ENCODE peak calls at places on chromosomes 16 and 17, in eight cellular contexts. One of them, this sample, is unnamed.

GRCh38 chr16:87686697-87687570 is 78.9 kb downstream of the KLHDC4 start:
- DNase-seq in H9: no peak
- DNase-seq in DND-41: peak
- DNase-seq in fibroblast of the aortic adventitia: peak
- DNase-seq in heart right ventricle: no peak
- DNase-seq in Calu3: no peak
- DNase-seq in B cell: no peak
- DNase-seq in AG09309: no peak
- DNase-seq in this sample: no peak

GRCh38 chr17:81399481-81400153 is 4.4 kb downstream of the BAHCC1 start:
- DNase-seq in H9: no peak
- DNase-seq in DND-41: peak
- DNase-seq in fibroblast of the aortic adventitia: no peak
- DNase-seq in heart right ventricle: no peak
- DNase-seq in Calu3: no peak
- DNase-seq in B cell: no peak
- DNase-seq in AG09309: no peak
- DNase-seq in this sample: no peak

GRCh38 chr17:46110219-46110618 is 83.0 kb downstream of the KANSL1 start:
- DNase-seq in H9: no peak
- DNase-seq in DND-41: no peak
- DNase-seq in fibroblast of the aortic adventitia: no peak
- DNase-seq in heart right ventricle: no peak
- DNase-seq in Calu3: no peak
- DNase-seq in B cell: no peak
- DNase-seq in AG09309: no peak
- DNase-seq in this sample: no peak

GRCh38 chr17:42484304-42484703 is 25.6 kb downstream of the ATP6V0A1 start:
- DNase-seq in H9: no peak
- DNase-seq in DND-41: peak
- DNase-seq in fibroblast of the aortic adventitia: no peak
- DNase-seq in heart right ventricle: no peak
- DNase-seq in Calu3: no peak
- DNase-seq in B cell: no peak
- DNase-seq in AG09309: no peak
- DNase-seq in this sample: peak

GRCh38 chr16:86757704-86758040 is 179.3 kb downstream of the FOXL1 start:
- DNase-seq in H9: no peak
- DNase-seq in DND-41: no peak
- DNase-seq in fibroblast of the aortic adventitia: no peak
- DNase-seq in heart right ventricle: no peak
- DNase-seq in Calu3: no peak
- DNase-seq in B cell: no peak
- DNase-seq in AG09309: no peak
- DNase-seq in this sample: no peak

GRCh38 chr16:24524855-24525652 is 14.3 kb upstream of the RBBP6 start:
- DNase-seq in H9: peak
- DNase-seq in DND-41: no peak
- DNase-seq in fibroblast of the aortic adventitia: peak
- DNase-seq in heart right ventricle: no peak
- DNase-seq in Calu3: no peak
- DNase-seq in B cell: no peak
- DNase-seq in AG09309: no peak
- DNase-seq in this sample: no peak

GRCh38 chr17:46972346-46972745 is 6.7 kb downstream of the RPRML start:
- DNase-seq in H9: no peak
- DNase-seq in DND-41: no peak
- DNase-seq in fibroblast of the aortic adventitia: no peak
- DNase-seq in heart right ventricle: peak
- DNase-seq in Calu3: no peak
- DNase-seq in B cell: no peak
- DNase-seq in AG09309: no peak
- DNase-seq in this sample: no peak

GRCh38 chr16:57725976-57726375 is 9.6 kb upstream of the KATNB1 start:
- DNase-seq in H9: no peak
- DNase-seq in DND-41: no peak
- DNase-seq in fibroblast of the aortic adventitia: no peak
- DNase-seq in heart right ventricle: no peak
- DNase-seq in Calu3: no peak
- DNase-seq in B cell: no peak
- DNase-seq in AG09309: no peak
- DNase-seq in this sample: no peak

GRCh38 chr17:10668771-10669170 is 11.7 kb upstream of the MYH3 start:
- DNase-seq in H9: no peak
- DNase-seq in DND-41: no peak
- DNase-seq in fibroblast of the aortic adventitia: peak
- DNase-seq in heart right ventricle: no peak
- DNase-seq in Calu3: no peak
- DNase-seq in B cell: no peak
- DNase-seq in AG09309: peak
- DNase-seq in this sample: no peak

GRCh38 chr17:2103456-2103855 is 48.6 kb downstream of the HIC1 start:
- DNase-seq in H9: no peak
- DNase-seq in DND-41: no peak
- DNase-seq in fibroblast of the aortic adventitia: no peak
- DNase-seq in heart right ventricle: no peak
- DNase-seq in Calu3: no peak
- DNase-seq in B cell: no peak
- DNase-seq in AG09309: no peak
- DNase-seq in this sample: no peak

GRCh38 chr17:59388070-59388556 is 56.7 kb downstream of the YPEL2 start:
- DNase-seq in H9: no peak
- DNase-seq in DND-41: no peak
- DNase-seq in fibroblast of the aortic adventitia: no peak
- DNase-seq in heart right ventricle: no peak
- DNase-seq in Calu3: no peak
- DNase-seq in B cell: no peak
- DNase-seq in AG09309: no peak
- DNase-seq in this sample: no peak

GRCh38 chr16:883340-883739 is 82.8 kb upstream of the GNG13 start:
- DNase-seq in H9: no peak
- DNase-seq in DND-41: no peak
- DNase-seq in fibroblast of the aortic adventitia: no peak
- DNase-seq in heart right ventricle: no peak
- DNase-seq in Calu3: no peak
- DNase-seq in B cell: peak
- DNase-seq in AG09309: no peak
- DNase-seq in this sample: no peak

DNA sequence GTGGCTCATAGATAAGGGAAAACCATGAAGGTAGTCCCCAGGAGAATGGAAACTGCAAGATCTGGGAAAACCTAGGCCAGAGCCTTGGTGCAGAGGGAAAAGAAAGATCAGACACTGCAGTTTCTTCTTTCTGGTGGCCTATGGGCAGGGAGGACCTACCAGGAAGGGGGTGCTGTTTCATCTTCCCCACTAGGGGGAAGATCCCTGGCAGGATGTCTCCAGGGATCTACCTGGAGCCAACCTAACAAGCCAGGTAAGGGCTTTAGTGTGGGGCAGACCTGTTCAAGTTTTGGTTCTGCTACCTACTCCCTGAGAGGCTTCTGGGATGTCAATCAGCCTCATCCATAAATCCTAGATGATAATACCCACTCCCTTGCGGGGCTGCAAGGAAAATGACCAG is 21.4 kb downstream of the TOM1L2 start:
- DNase-seq in H9: peak
- DNase-seq in DND-41: no peak
- DNase-seq in fibroblast of the aortic adventitia: no peak
- DNase-seq in heart right ventricle: no peak
- DNase-seq in Calu3: no peak
- DNase-seq in B cell: no peak
- DNase-seq in AG09309: no peak
- DNase-seq in this sample: no peak
- TF ChIP-seq CTCF in H9: peak
- TF ChIP-seq CTCF in DND-41: peak
- TF ChIP-seq CTCF in fibroblast of the aortic adventitia: peak
- TF ChIP-seq CTCF in heart right ventricle: no peak
- TF ChIP-seq CTCF in Calu3: peak
- TF ChIP-seq CTCF in B cell: no peak
- TF ChIP-seq CTCF in AG09309: no peak
- TF ChIP-seq CTCF in this sample: no peak

GRCh38 chr16:67013238-67013822 is 15.6 kb upstream of the CBFB start:
- DNase-seq in H9: no peak
- DNase-seq in DND-41: no peak
- DNase-seq in fibroblast of the aortic adventitia: no peak
- DNase-seq in heart right ventricle: no peak
- DNase-seq in Calu3: no peak
- DNase-seq in B cell: no peak
- DNase-seq in AG09309: no peak
- DNase-seq in this sample: no peak

GRCh38 chr16:67015317-67015731 is 13.6 kb upstream of the CBFB start:
- DNase-seq in H9: no peak
- DNase-seq in DND-41: no peak
- DNase-seq in fibroblast of the aortic adventitia: no peak
- DNase-seq in heart right ventricle: no peak
- DNase-seq in Calu3: peak
- DNase-seq in B cell: no peak
- DNase-seq in AG09309: no peak
- DNase-seq in this sample: no peak

GRCh38 chr16:67014641-67015315 is 14.2 kb upstream of the CBFB start:
- DNase-seq in H9: no peak
- DNase-seq in DND-41: no peak
- DNase-seq in fibroblast of the aortic adventitia: no peak
- DNase-seq in heart right ventricle: no peak
- DNase-seq in Calu3: no peak
- DNase-seq in B cell: no peak
- DNase-seq in AG09309: no peak
- DNase-seq in this sample: no peak

GRCh38 chr16:67016143-67016542 is 12.8 kb upstream of the CBFB start:
- DNase-seq in H9: no peak
- DNase-seq in DND-41: no peak
- DNase-seq in fibroblast of the aortic adventitia: no peak
- DNase-seq in heart right ventricle: no peak
- DNase-seq in Calu3: no peak
- DNase-seq in B cell: no peak
- DNase-seq in AG09309: no peak
- DNase-seq in this sample: no peak

DNA sequence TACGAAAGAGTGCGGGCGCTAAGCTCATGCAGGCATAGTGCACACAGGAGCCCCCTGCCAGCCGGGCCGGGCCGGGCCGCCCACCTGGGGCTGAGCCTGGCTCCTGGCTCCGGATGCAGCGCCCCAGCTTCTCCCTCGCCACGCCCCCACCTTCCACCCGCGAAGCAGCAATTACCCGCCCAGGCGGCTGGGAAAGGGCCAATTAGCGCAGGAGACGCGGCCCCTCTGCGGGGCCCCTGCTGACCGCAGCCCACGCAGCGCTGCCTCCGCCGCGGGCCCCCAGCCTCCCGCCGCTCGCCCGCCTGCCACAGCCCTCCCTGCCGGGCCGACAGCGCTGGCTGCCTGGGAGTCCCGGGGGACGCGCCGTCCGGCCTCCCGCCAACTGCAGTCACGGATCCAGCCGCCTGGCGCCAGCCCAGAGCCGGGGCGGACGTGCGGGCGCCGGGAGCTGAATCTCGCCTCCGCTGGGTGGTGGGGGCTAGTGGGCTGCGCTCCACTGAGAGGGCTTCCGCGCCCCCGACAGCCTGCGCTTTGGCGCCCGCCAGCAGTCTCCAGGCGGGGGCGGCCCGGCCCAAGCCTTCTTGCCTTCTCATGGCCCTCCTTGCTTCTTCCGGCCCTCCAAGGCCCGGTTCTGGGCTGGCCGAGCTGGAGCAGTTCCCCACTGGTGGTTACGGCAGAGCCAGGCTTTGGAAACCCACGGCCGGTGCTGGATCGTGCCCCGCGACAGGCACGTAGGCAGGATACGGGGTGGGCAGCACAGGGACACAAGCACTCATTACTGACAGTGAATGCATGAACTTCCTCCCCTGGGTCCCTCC is 14.9 kb upstream of the CBFB start:
- DNase-seq in H9: peak
- DNase-seq in DND-41: peak
- DNase-seq in fibroblast of the aortic adventitia: peak
- DNase-seq in heart right ventricle: peak
- DNase-seq in Calu3: peak
- DNase-seq in B cell: peak
- DNase-seq in AG09309: no peak
- DNase-seq in this sample: peak
- TF ChIP-seq CTCF in H9: peak
- TF ChIP-seq CTCF in DND-41: peak
- TF ChIP-seq CTCF in fibroblast of the aortic adventitia: peak
- TF ChIP-seq CTCF in heart right ventricle: peak
- TF ChIP-seq CTCF in Calu3: peak
- TF ChIP-seq CTCF in B cell: peak
- TF ChIP-seq CTCF in AG09309: no peak
- TF ChIP-seq CTCF in this sample: peak

DNA sequence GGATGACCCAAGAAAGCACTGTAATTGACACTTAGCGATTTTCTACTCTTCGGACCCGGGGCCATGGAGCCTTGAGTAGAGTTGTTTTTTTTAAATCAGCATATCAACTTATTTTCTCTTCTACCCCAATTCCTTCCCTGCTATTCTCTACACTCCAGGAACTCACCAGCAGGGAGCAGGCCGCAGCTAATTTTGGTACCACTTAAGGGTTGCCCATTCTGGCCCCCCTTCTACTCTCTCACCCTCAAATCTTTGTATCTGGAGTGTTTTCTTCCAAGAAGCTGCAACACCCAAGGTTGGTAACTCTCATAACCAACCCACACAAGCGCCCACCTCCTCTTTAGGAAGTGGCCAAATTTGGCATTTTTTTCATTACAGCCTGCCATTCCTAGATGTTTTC is 5.5 kb upstream of the ERAL1 start:
- DNase-seq in H9: no peak
- DNase-seq in DND-41: no peak
- DNase-seq in fibroblast of the aortic adventitia: peak
- DNase-seq in heart right ventricle: no peak
- DNase-seq in Calu3: no peak
- DNase-seq in B cell: no peak
- DNase-seq in AG09309: no peak
- DNase-seq in this sample: no peak
- TF ChIP-seq CTCF in H9: no peak
- TF ChIP-seq CTCF in DND-41: peak
- TF ChIP-seq CTCF in fibroblast of the aortic adventitia: peak
- TF ChIP-seq CTCF in heart right ventricle: peak
- TF ChIP-seq CTCF in Calu3: no peak
- TF ChIP-seq CTCF in B cell: no peak
- TF ChIP-seq CTCF in AG09309: peak
- TF ChIP-seq CTCF in this sample: no peak

DNA sequence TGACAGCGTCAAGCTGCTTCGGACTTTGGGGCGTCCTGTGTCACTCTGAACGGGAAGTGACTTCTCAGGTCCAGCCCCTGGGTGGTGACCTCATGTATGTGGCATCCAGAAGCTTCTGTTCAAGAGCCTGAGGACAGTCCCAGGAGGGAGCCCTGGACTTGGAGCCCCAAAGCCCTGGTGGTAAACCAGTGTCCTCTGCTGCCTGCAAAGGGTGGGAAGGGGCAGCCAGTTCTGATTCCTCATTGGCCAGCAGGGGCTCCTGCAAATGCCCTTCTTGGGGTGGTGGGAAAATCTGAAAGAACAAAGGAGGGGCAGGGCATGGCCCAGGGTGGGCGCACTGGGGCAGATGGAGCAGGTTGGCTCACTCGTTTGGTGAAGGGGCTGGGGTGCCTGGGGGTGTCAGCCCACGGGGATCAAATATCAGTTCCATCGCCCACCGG is 1.6 kb downstream of the OSGIN1 start:
- DNase-seq in H9: peak
- DNase-seq in DND-41: no peak
- DNase-seq in fibroblast of the aortic adventitia: peak
- DNase-seq in heart right ventricle: no peak
- DNase-seq in Calu3: peak
- DNase-seq in B cell: no peak
- DNase-seq in AG09309: no peak
- DNase-seq in this sample: no peak
- TF ChIP-seq CTCF in H9: no peak
- TF ChIP-seq CTCF in DND-41: no peak
- TF ChIP-seq CTCF in fibroblast of the aortic adventitia: peak
- TF ChIP-seq CTCF in heart right ventricle: no peak
- TF ChIP-seq CTCF in Calu3: no peak
- TF ChIP-seq CTCF in B cell: no peak
- TF ChIP-seq CTCF in AG09309: no peak
- TF ChIP-seq CTCF in this sample: no peak